ENCODE peak calls at places on chromosomes 6 and 20, in four cellular contexts. One of them, this sample, is unnamed.

GRCh38 chr20:6704132-6704861 is 63.2 kb upstream of the BMP2 start:
- DNase-seq in AG09309: peak
- DNase-seq in GM06990: no peak
- DNase-seq in Calu3: peak
- DNase-seq in this sample: no peak

GRCh38 chr6:125022391-125022989 is 60.3 kb downstream of the RNF217 start:
- DNase-seq in AG09309: no peak
- DNase-seq in GM06990: no peak
- DNase-seq in Calu3: no peak
- DNase-seq in this sample: no peak

GRCh38 chr20:49747707-49748524 is 34.2 kb upstream of the B4GALT5 start:
- DNase-seq in AG09309: peak
- DNase-seq in GM06990: no peak
- DNase-seq in Calu3: peak
- DNase-seq in this sample: no peak

GRCh38 chr6:169079650-169080049 is 174.0 kb downstream of the THBS2 start:
- DNase-seq in AG09309: no peak
- DNase-seq in GM06990: no peak
- DNase-seq in Calu3: no peak
- DNase-seq in this sample: no peak

GRCh38 chr6:3001773-3002293 is 2.1 kb downstream of the NQO2 start:
- DNase-seq in AG09309: no peak
- DNase-seq in GM06990: no peak
- DNase-seq in Calu3: peak
- DNase-seq in this sample: peak

GRCh38 chr6:64984947-64985346 is 722.1 kb downstream of the EYS start:
- DNase-seq in AG09309: no peak
- DNase-seq in GM06990: no peak
- DNase-seq in Calu3: no peak
- DNase-seq in this sample: no peak

GRCh38 chr6:25886066-25886465 is 12.0 kb upstream of the SLC17A3 start:
- DNase-seq in AG09309: no peak
- DNase-seq in GM06990: no peak
- DNase-seq in Calu3: no peak
- DNase-seq in this sample: no peak

GRCh38 chr6:144675231-144675861 is 390.2 kb downstream of the UTRN start:
- DNase-seq in AG09309: peak
- DNase-seq in GM06990: no peak
- DNase-seq in Calu3: no peak
- DNase-seq in this sample: no peak

GRCh38 chr6:167856999-167857660 is 30.4 kb downstream of the AFDN start:
- DNase-seq in AG09309: no peak
- DNase-seq in GM06990: no peak
- DNase-seq in Calu3: no peak
- DNase-seq in this sample: no peak

GRCh38 chr20:12936020-12936419 is 72.8 kb upstream of the SPTLC3 start:
- DNase-seq in AG09309: no peak
- DNase-seq in GM06990: no peak
- DNase-seq in Calu3: no peak
- DNase-seq in this sample: no peak

GRCh38 chr6:169847141-169847674 is 95.8 kb downstream of the ERMARD start:
- DNase-seq in AG09309: no peak
- DNase-seq in GM06990: no peak
- DNase-seq in Calu3: no peak
- DNase-seq in this sample: no peak

GRCh38 chr6:14799928-14800327 is 445.9 kb upstream of the JARID2 start:
- DNase-seq in AG09309: no peak
- DNase-seq in GM06990: no peak
- DNase-seq in Calu3: peak
- DNase-seq in this sample: peak

GRCh38 chr6:169786349-169786748 is 34.9 kb downstream of the ERMARD start:
- DNase-seq in AG09309: no peak
- DNase-seq in GM06990: no peak
- DNase-seq in Calu3: no peak
- DNase-seq in this sample: no peak

GRCh38 chr20:24479595-24479994 is 10.2 kb downstream of the SYNDIG1 start:
- DNase-seq in AG09309: no peak
- DNase-seq in GM06990: no peak
- DNase-seq in Calu3: no peak
- DNase-seq in this sample: no peak
- TF ChIP-seq CTCF in AG09309: no peak
- TF ChIP-seq CTCF in GM06990: no peak
- TF ChIP-seq CTCF in Calu3: no peak
- TF ChIP-seq CTCF in this sample: no peak

DNA sequence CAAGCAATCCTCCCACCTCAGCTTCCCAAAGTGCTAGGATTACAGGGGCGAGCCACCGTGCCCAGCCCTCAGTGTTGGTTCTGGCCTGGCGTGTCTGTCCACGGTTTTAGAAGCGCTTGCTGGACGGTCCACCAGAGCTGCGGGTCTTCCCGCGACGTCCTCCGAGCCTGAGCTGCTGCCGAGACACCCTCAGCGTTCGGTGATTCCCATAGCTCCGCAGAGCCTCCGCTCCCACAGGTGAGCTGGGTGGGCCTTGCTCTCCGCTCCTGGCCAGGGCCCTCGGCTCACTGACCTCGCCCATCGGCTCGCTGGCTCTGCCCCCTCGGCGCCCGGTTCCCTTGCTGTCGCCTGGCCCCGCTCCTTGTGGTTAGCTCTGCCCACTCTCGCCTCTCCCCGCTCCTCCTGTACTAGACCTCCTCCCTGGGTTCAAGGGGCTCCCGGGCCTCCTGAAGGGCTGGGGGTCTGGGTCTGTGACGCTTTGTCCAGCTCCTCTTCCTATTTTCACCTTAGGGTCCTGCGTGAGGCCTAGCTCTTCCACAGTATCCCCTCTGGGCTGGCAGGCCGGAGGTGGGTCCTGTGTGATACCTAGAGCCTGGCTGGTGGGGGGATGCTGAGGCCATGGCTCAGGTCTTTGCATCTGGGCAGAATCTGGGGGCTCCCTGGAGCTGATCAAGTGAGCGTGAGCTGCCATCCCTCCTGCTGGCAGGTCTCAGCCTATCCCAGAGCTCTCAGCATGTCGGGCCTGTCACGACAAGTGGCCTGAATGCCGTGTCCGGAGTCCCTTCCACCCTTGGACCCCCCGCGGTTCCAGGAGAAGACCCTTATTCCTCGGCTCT is 5.0 kb upstream of the COX4I2 start:
- DNase-seq in AG09309: no peak
- DNase-seq in GM06990: no peak
- DNase-seq in Calu3: no peak
- DNase-seq in this sample: no peak
- TF ChIP-seq CTCF in AG09309: no peak
- TF ChIP-seq CTCF in GM06990: no peak
- TF ChIP-seq CTCF in Calu3: no peak
- TF ChIP-seq CTCF in this sample: no peak

DNA sequence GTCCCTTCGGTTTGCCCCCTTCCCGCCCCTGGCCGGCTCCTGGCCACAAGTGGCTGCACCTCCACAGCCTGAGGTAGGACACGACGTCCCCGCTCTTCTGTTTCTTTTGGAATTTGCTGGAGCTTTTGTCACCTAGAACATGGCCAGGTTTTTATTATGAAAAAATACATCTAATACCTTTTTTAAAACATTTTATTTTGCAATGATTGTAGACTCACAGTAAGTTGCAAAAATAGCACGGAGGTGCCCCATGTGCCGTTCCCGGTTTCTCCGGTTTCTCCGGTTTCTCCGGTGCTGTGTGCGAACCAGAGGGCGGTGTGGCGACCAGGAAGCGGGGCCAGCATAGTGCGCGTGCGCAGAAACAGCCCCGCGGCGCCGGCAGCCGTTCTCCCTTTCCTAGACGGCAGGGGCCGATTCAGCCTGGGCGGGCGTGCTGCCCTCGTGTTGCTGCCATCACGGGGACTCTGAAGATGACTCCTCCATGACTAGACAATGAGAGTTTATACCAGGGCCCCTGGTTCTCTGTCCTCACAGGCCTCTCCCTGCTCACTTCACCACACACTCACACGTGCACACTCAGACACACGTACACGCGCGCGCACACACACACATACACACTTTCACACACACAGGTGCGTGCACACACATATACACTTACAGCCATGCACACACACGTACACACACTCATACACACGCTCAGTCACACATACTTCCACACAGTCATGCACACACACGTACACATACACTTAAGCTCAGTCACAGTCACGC is 102.1 kb downstream of the TMEM242 start:
- DNase-seq in AG09309: no peak
- DNase-seq in GM06990: peak
- DNase-seq in Calu3: peak
- DNase-seq in this sample: peak
- TF ChIP-seq CTCF in AG09309: peak
- TF ChIP-seq CTCF in GM06990: peak
- TF ChIP-seq CTCF in Calu3: no peak
- TF ChIP-seq CTCF in this sample: no peak

GRCh38 chr6:8539446-8539845 is 104.1 kb upstream of the SLC35B3 start:
- DNase-seq in AG09309: no peak
- DNase-seq in GM06990: no peak
- DNase-seq in Calu3: no peak
- DNase-seq in this sample: peak
- TF ChIP-seq CTCF in AG09309: no peak
- TF ChIP-seq CTCF in GM06990: peak
- TF ChIP-seq CTCF in Calu3: no peak
- TF ChIP-seq CTCF in this sample: peak

GRCh38 chr20:45826381-45827019 is 612 bp downstream of the TNNC2 start:
- DNase-seq in AG09309: no peak
- DNase-seq in GM06990: no peak
- DNase-seq in Calu3: no peak
- DNase-seq in this sample: no peak

GRCh38 chr20:45821942-45822341 is 5.2 kb downstream of the TNNC2 start:
- DNase-seq in AG09309: no peak
- DNase-seq in GM06990: no peak
- DNase-seq in Calu3: no peak
- DNase-seq in this sample: no peak

GRCh38 chr20:45823949-45824835 is 2.9 kb downstream of the TNNC2 start:
- DNase-seq in AG09309: no peak
- DNase-seq in GM06990: peak
- DNase-seq in Calu3: peak
- DNase-seq in this sample: peak

GRCh38 chr20:45819466-45819865 is 7.0 kb downstream of the UBE2C start:
- DNase-seq in AG09309: no peak
- DNase-seq in GM06990: no peak
- DNase-seq in Calu3: no peak
- DNase-seq in this sample: no peak

DNA sequence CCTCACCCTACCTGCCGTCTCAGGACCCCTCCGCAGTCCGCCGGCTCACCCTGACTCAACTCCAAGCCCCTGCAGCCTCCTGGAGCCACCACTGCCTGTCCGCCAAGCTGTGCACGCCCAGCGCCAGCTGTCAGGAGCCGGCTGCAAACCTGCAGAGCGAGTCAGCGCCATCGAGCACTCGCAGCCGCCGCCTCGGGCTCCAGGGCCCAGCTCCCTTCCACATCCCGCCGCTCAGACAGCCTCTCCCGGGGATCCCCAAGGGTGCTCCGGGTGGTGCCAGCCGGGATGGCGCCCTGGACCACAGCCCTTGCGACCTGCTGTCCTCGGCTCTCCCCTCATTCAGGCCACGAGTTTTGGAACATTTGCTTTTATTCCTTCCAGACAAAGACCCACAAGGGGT is 4.2 kb downstream of the TNNC2 start:
- DNase-seq in AG09309: no peak
- DNase-seq in GM06990: no peak
- DNase-seq in Calu3: peak
- DNase-seq in this sample: no peak
- TF ChIP-seq CTCF in AG09309: no peak
- TF ChIP-seq CTCF in GM06990: no peak
- TF ChIP-seq CTCF in Calu3: no peak
- TF ChIP-seq CTCF in this sample: no peak

GRCh38 chr6:146657432-146657831 is 58.7 kb downstream of the ADGB start:
- DNase-seq in AG09309: no peak
- DNase-seq in GM06990: no peak
- DNase-seq in Calu3: no peak
- DNase-seq in this sample: no peak
- TF ChIP-seq CTCF in AG09309: no peak
- TF ChIP-seq CTCF in GM06990: no peak
- TF ChIP-seq CTCF in Calu3: no peak
- TF ChIP-seq CTCF in this sample: no peak

GRCh38 chr6:75611702-75612375 is 10.2 kb downstream of the SENP6 start:
- DNase-seq in AG09309: no peak
- DNase-seq in GM06990: no peak
- DNase-seq in Calu3: no peak
- DNase-seq in this sample: no peak
- TF ChIP-seq CTCF in AG09309: no peak
- TF ChIP-seq CTCF in GM06990: no peak
- TF ChIP-seq CTCF in Calu3: no peak
- TF ChIP-seq CTCF in this sample: no peak

DNA sequence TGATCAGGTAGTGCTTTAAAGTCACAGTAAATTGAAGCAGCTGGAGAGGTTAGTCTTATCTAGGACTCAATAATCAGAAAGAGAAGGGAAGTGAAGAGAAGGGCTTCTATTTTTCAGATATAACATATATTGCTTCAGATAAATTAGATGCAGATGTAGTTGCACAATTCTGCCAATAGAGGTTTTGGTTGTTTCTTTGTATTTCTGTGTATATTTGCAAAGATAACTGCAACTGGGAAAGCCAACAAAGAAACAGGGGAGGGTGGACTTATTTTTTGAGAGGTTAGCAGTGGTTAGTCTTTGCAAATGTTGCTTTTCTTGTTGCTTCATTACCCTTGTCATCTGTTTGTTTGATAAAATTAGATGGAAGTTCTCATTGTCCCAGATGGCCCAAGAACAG is 106.6 kb downstream of the ADGRG6 start:
- DNase-seq in AG09309: no peak
- DNase-seq in GM06990: no peak
- DNase-seq in Calu3: no peak
- DNase-seq in this sample: no peak
- TF ChIP-seq CTCF in AG09309: peak
- TF ChIP-seq CTCF in GM06990: no peak
- TF ChIP-seq CTCF in Calu3: no peak
- TF ChIP-seq CTCF in this sample: no peak